ENCODE peak calls at places on chromosome 14, in five cellular contexts. F is uterus, E is neural progenitor cell, B is astrocyte, P is tibial artery. I is an unnamed sample. For H3K4me1, the result is how much of the 10 kb centered on the place peaks cover.

GRCh38 chr14:79018846-79019245 is 848.7 kb downstream of the NRXN3 start:
- DNase-seq in F (no peak), E (no peak), B (peak), P (no peak), I (no peak)

GRCh38 chr14:29805415-29806123 is 122.1 kb downstream of the PRKD1 start:
- DNase-seq in F (peak), E (no peak), B (peak), P (peak), I (peak)

GRCh38 chr14:23408307-23408630 is 196 bp upstream of the MYH6 start:
- DNase-seq in F (no peak), E (no peak), B (no peak), P (no peak), I (no peak)

GRCh38 chr14:47392351-47392750 is 283.1 kb downstream of the MDGA2 start:
- DNase-seq in F (no peak), E (no peak), B (peak), P (no peak), I (no peak)

GRCh38 chr14:36083317-36083716 is 93.2 kb downstream of the PTCSC3 start:
- DNase-seq in F (no peak), E (no peak), B (no peak), P (no peak), I (no peak)

GRCh38 chr14:81264011-81264410 is 43.3 kb upstream of the GTF2A1 start:
- DNase-seq in F (no peak), E (no peak), B (no peak), P (no peak), I (no peak)

GRCh38 chr14:64266206-64266605 is 28.0 kb downstream of the ESR2 start:
- DNase-seq in F (no peak), E (no peak), B (no peak), P (no peak), I (no peak)

GRCh38 chr14:98069712-98070133 is 1202.3 kb downstream of the BCL11B start:
- DNase-seq in F (no peak), E (peak), B (peak), P (no peak), I (no peak)

GRCh38 chr14:64675246-64675645 is 29.0 kb upstream of the PLEKHG3 start:
- DNase-seq in F (no peak), E (no peak), B (no peak), P (no peak), I (no peak)

GRCh38 chr14:37090026-37090425 is 82.4 kb downstream of the SLC25A21 start:
- DNase-seq in F (no peak), E (no peak), B (peak), P (no peak), I (no peak)

GRCh38 chr14:97177016-97177415 is 379.8 kb downstream of the VRK1 start:
- DNase-seq in F (no peak), E (peak), B (no peak), P (no peak), I (no peak)

GRCh38 chr14:92945959-92946846 is 23.3 kb downstream of the CHGA start:
- DNase-seq in F (peak), E (no peak), B (peak), P (no peak), I (peak)

GRCh38 chr14:22097072-22097471 is 423.5 kb upstream of the OR4E1 start:
- DNase-seq in F (peak), E (no peak), B (no peak), P (no peak), I (no peak)

GRCh38 chr14:100639280-100639679 is 52.1 kb upstream of the BEGAIN start:
- DNase-seq in F (no peak), E (no peak), B (no peak), P (no peak), I (no peak)

GRCh38 chr14:89331398-89331797 is 85.6 kb downstream of the FOXN3 start:
- DNase-seq in F (no peak), E (no peak), B (no peak), P (no peak), I (no peak)

GRCh38 chr14:89332031-89332430 is 85.0 kb downstream of the FOXN3 start:
- DNase-seq in F (no peak), E (no peak), B (no peak), P (no peak), I (no peak)

GRCh38 chr14:89325959-89326358 is 91.1 kb downstream of the FOXN3 start:
- DNase-seq in F (no peak), E (no peak), B (no peak), P (no peak), I (no peak)

GRCh38 chr14:89327771-89328212 is 89.2 kb downstream of the FOXN3 start:
- DNase-seq in F (no peak), E (no peak), B (peak), P (no peak), I (no peak)

DNA sequence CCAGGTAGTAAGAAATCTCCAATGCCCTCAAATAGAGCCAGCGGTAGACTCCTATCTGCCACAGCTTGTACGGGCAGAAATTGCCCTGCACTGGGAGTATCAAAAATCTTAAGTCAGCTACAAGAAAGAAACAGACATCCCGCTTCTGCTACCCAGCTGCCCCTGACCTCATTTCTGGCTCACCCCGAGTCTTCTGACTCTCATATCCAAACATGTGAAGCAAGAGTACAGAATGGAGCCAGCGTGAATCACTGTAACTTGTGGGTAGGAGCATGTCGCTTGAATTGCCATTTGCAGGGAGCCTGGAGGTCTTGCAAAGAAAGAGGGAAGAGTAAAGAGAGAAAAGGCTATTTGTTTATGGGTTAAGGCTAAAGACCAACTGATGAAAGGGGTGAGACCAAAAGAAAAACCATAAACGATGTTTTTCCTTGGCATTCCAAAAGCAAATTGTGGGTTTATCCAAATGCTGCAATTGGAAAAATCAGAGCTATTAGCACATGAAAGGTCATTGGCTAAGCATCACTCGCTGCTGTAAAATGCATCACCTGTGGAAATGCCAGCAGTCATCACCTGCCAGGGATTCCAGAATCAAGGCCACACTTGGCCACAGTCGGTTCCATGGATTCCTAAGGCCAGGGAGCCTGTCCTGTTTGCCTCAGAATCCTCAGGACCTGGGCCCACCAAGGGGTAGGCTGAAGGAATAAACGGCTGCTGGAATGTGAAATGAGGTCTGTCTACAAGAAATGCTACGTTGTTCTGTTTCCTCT is 86.6 kb downstream of the FOXN3 start:
- DNase-seq in F (peak), E (no peak), B (peak), P (peak), I (peak)
- H3K27ac ChIP-seq in F (no peak), E (no peak), B (peak), P (peak), I (peak)

DNA sequence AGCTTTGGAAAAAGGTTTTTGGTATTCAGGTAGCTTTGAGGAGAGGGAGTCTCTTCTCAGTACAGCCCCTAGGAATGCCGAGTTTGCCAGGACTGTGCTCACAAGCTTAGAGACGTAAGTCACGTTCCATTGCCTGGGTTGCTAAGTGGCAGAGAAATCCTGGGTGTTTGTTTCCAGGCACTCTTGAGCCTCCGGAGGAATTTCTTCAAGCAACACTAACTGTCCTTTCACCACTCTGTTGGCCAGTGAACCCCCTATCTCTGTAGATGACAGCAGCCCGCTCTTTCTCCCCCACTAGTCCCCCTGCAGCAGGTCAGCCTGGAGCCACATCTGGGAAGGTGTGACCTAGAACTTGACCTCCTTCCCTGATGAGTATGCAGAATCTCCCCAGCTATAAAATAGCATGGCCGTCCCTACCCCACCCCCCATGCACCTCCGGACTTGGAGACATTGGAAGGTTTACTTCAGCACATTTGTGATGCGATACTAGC is 162.7 kb downstream of the ZFP36L1 start:
- DNase-seq in F (no peak), E (no peak), B (no peak), P (peak), I (no peak)
- H3K4me1 ChIP-seq in F (under half), E (under half), B (under half), P (under half), I (under half)

GRCh38 chr14:99125616-99126431 is 146.2 kb downstream of the BCL11B start:
- DNase-seq in F (no peak), E (no peak), B (no peak), P (peak), I (peak)

GRCh38 chr14:99122521-99123125 is 149.4 kb downstream of the BCL11B start:
- DNase-seq in F (no peak), E (no peak), B (no peak), P (peak), I (no peak)

GRCh38 chr14:99125113-99125512 is 146.9 kb downstream of the BCL11B start:
- DNase-seq in F (no peak), E (no peak), B (no peak), P (no peak), I (no peak)

GRCh38 chr14:99123208-99123870 is 148.7 kb downstream of the BCL11B start:
- DNase-seq in F (no peak), E (no peak), B (no peak), P (peak), I (no peak)

GRCh38 chr14:99124482-99125104 is 147.4 kb downstream of the BCL11B start:
- DNase-seq in F (no peak), E (no peak), B (no peak), P (peak), I (peak)
- TF ChIP-seq CTCF in F (no peak), E (no peak), B (no peak), P (no peak), I (no peak)

GRCh38 chr14:61925732-61926445 is 163.7 kb downstream of the SNAPC1 start:
- DNase-seq in F (no peak), E (no peak), B (peak), P (no peak), I (no peak)
- H3K27ac ChIP-seq in F (no peak), E (no peak), B (peak), P (no peak), I (no peak)

DNA sequence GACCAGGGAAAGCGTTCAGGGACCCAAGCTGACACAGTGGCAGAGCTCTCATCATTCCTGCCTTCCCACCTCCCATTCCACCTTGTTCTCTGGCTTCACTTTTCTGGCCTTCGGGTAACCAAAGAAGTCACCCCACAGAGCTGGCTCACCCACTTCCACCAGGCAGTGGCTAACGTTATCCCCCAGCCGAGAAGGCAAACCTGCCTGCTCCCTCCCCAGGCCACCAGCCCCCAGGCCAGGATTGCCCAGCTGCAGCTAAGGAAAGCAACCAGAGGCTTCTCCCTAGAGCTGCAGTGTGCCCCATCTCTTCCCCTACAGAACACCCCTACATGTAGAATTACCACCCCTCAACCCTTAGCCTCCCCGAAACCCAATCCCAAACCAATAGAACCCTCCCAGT is 22.2 kb downstream of the CCDC88C start:
- DNase-seq in F (no peak), E (no peak), B (no peak), P (no peak), I (no peak)
- H3K4me1 ChIP-seq in F (under half), E (half or more), B (under half), P (under half), I (under half)

GRCh38 chr14:105200074-105200473 is 19.0 kb upstream of the NUDT14 start:
- DNase-seq in F (no peak), E (no peak), B (no peak), P (no peak), I (no peak)

GRCh38 chr14:105200641-105201040 is 19.5 kb upstream of the NUDT14 start:
- DNase-seq in F (no peak), E (no peak), B (no peak), P (no peak), I (no peak)

GRCh38 chr14:105203057-105203494 is 22.0 kb upstream of the NUDT14 start:
- DNase-seq in F (peak), E (peak), B (peak), P (peak), I (peak)

GRCh38 chr14:105201928-105202513 is 20.9 kb upstream of the NUDT14 start:
- DNase-seq in F (no peak), E (peak), B (no peak), P (no peak), I (no peak)

DNA sequence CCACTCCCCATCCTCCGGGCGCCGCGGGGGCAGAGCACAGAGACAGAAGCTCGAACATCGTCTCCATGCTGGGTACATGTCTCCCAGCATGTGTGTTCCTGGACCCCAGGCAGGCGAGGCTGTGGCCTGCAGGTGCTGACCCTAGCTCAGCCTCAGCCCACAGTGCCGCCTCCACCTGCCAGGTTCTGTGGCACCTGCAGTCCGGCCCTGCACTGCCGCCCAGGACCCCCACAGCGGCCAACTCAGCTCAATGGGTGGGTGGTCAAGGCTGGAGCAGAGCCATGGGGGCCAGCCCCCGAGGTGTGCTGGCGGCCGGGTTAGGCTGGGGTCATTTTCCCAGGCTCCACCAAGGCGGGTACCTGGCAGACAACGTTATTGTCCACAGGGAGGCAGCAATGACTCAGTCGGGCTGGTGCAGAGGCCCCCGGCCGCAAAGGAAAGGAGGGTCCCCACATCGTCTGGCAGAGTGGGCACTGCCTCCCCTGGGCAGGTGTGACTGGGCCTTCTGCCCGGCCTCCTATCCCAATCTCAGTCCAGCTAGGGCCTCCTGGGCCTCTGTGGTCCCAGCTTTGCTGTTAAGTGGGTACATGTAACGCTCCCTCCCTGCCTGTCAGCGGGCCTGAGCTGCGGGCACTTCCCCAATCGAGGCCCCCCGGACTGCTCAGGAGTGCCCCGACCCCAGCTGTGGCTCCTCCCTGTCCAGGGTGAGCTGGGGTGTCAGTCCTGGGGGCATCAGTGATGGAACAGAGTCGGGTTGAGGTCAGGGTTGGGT is 20.2 kb upstream of the NUDT14 start:
- DNase-seq in F (no peak), E (peak), B (no peak), P (no peak), I (no peak)
- TF ChIP-seq CTCF in F (no peak), E (peak), B (no peak), P (no peak), I (no peak)

I was measured in heart right ventricle.